ENCODE peak calls at places on chromosomes 3 and 15, in nine cellular contexts. One of them, this sample, is unnamed.

GRCh38 chr3:122661633-122662032 is 19.0 kb upstream of the PARP14 start:
- DNase-seq in NCI-H1694 treated with DMSO at 0.1 percent for 48 hours: no peak
- DNase-seq in transverse colon: no peak
- DNase-seq in BJ: no peak
- DNase-seq in amygdala: no peak
- DNase-seq in NCI-H1092 treated with DMSO at 0.1 percent for 48 hours: no peak
- DNase-seq in kidney tubule cell: no peak
- DNase-seq in ascending aorta: no peak
- DNase-seq in CD8-positive, alpha-beta memory T cell: no peak
- DNase-seq in this sample: no peak

GRCh38 chr3:126134219-126134975 is 46.0 kb downstream of the ALDH1L1 start:
- DNase-seq in NCI-H1694 treated with DMSO at 0.1 percent for 48 hours: peak
- DNase-seq in transverse colon: peak
- DNase-seq in BJ: no peak
- DNase-seq in amygdala: peak
- DNase-seq in NCI-H1092 treated with DMSO at 0.1 percent for 48 hours: peak
- DNase-seq in kidney tubule cell: peak
- DNase-seq in ascending aorta: no peak
- DNase-seq in CD8-positive, alpha-beta memory T cell: peak
- DNase-seq in this sample: peak

GRCh38 chr3:177211503-177212277 is 14.4 kb upstream of the TBL1XR1 start:
- DNase-seq in NCI-H1694 treated with DMSO at 0.1 percent for 48 hours: no peak
- DNase-seq in transverse colon: peak
- DNase-seq in BJ: no peak
- DNase-seq in amygdala: no peak
- DNase-seq in NCI-H1092 treated with DMSO at 0.1 percent for 48 hours: peak
- DNase-seq in kidney tubule cell: peak
- DNase-seq in ascending aorta: no peak
- DNase-seq in CD8-positive, alpha-beta memory T cell: no peak
- DNase-seq in this sample: no peak

GRCh38 chr15:70362350-70362749 is 264.6 kb upstream of the TLE3 start:
- DNase-seq in NCI-H1694 treated with DMSO at 0.1 percent for 48 hours: no peak
- DNase-seq in transverse colon: no peak
- DNase-seq in BJ: no peak
- DNase-seq in amygdala: no peak
- DNase-seq in NCI-H1092 treated with DMSO at 0.1 percent for 48 hours: no peak
- DNase-seq in kidney tubule cell: no peak
- DNase-seq in ascending aorta: no peak
- DNase-seq in CD8-positive, alpha-beta memory T cell: no peak
- DNase-seq in this sample: no peak

GRCh38 chr3:98705694-98706093 is 57.4 kb upstream of the ST3GAL6 start:
- DNase-seq in NCI-H1694 treated with DMSO at 0.1 percent for 48 hours: no peak
- DNase-seq in transverse colon: no peak
- DNase-seq in BJ: no peak
- DNase-seq in amygdala: no peak
- DNase-seq in NCI-H1092 treated with DMSO at 0.1 percent for 48 hours: no peak
- DNase-seq in kidney tubule cell: no peak
- DNase-seq in ascending aorta: no peak
- DNase-seq in CD8-positive, alpha-beta memory T cell: no peak
- DNase-seq in this sample: no peak

GRCh38 chr3:89278305-89278704 is 170.9 kb downstream of the EPHA3 start:
- DNase-seq in NCI-H1694 treated with DMSO at 0.1 percent for 48 hours: no peak
- DNase-seq in transverse colon: no peak
- DNase-seq in BJ: no peak
- DNase-seq in amygdala: no peak
- DNase-seq in NCI-H1092 treated with DMSO at 0.1 percent for 48 hours: no peak
- DNase-seq in kidney tubule cell: no peak
- DNase-seq in ascending aorta: no peak
- DNase-seq in CD8-positive, alpha-beta memory T cell: no peak
- DNase-seq in this sample: no peak

GRCh38 chr3:115581347-115582135 is 41.8 kb upstream of the GAP43 start:
- DNase-seq in NCI-H1694 treated with DMSO at 0.1 percent for 48 hours: no peak
- DNase-seq in transverse colon: no peak
- DNase-seq in BJ: no peak
- DNase-seq in amygdala: no peak
- DNase-seq in NCI-H1092 treated with DMSO at 0.1 percent for 48 hours: no peak
- DNase-seq in kidney tubule cell: peak
- DNase-seq in ascending aorta: no peak
- DNase-seq in CD8-positive, alpha-beta memory T cell: no peak
- DNase-seq in this sample: no peak

GRCh38 chr3:163785693-163786092 is 1292.6 kb downstream of the SI start:
- DNase-seq in NCI-H1694 treated with DMSO at 0.1 percent for 48 hours: no peak
- DNase-seq in transverse colon: no peak
- DNase-seq in BJ: no peak
- DNase-seq in amygdala: no peak
- DNase-seq in NCI-H1092 treated with DMSO at 0.1 percent for 48 hours: no peak
- DNase-seq in kidney tubule cell: no peak
- DNase-seq in ascending aorta: no peak
- DNase-seq in CD8-positive, alpha-beta memory T cell: no peak
- DNase-seq in this sample: no peak

GRCh38 chr3:44439499-44440295 is 37.8 kb downstream of the ZNF445 start:
- DNase-seq in NCI-H1694 treated with DMSO at 0.1 percent for 48 hours: peak
- DNase-seq in transverse colon: peak
- DNase-seq in BJ: no peak
- DNase-seq in amygdala: no peak
- DNase-seq in NCI-H1092 treated with DMSO at 0.1 percent for 48 hours: no peak
- DNase-seq in kidney tubule cell: peak
- DNase-seq in ascending aorta: peak
- DNase-seq in CD8-positive, alpha-beta memory T cell: peak
- DNase-seq in this sample: no peak

GRCh38 chr3:13884851-13885703 is 5.2 kb upstream of the WNT7A start:
- DNase-seq in NCI-H1694 treated with DMSO at 0.1 percent for 48 hours: peak
- DNase-seq in transverse colon: peak
- DNase-seq in BJ: no peak
- DNase-seq in amygdala: no peak
- DNase-seq in NCI-H1092 treated with DMSO at 0.1 percent for 48 hours: peak
- DNase-seq in kidney tubule cell: peak
- DNase-seq in ascending aorta: no peak
- DNase-seq in CD8-positive, alpha-beta memory T cell: peak
- DNase-seq in this sample: no peak

This sample was measured in NCI-H524 treated with DMSO at 0.1 percent for 48 hours.